ENCODE peak calls at places on chromosomes 3 and 15, in four cellular contexts. A is A673, D is NCI-H1048, C is GM18507. J is an unnamed sample.

GRCh38 chr15:93180656-93181055 is 91.6 kb upstream of the RGMA start:
- DNase-seq in A (no peak), D (no peak), C (no peak), J (no peak)

GRCh38 chr3:127831723-127832172 is 9.4 kb upstream of the MGLL start:
- DNase-seq in A (peak), D (no peak), C (no peak), J (no peak)

GRCh38 chr3:179962617-179963387 is 73.9 kb downstream of the PEX5L start:
- DNase-seq in A (no peak), D (no peak), C (no peak), J (no peak)

GRCh38 chr15:62792960-62793758 is 249.4 kb upstream of the TPM1 start:
- DNase-seq in A (no peak), D (no peak), C (no peak), J (no peak)

GRCh38 chr3:154701055-154701454 is 271.1 kb upstream of the GPR149 start:
- DNase-seq in A (no peak), D (no peak), C (no peak), J (no peak)

GRCh38 chr3:188683032-188683491 is 488.7 kb upstream of the TPRG1 start:
- DNase-seq in A (no peak), D (no peak), C (no peak), J (no peak)

GRCh38 chr3:17639257-17639656 is 103.2 kb downstream of the TBC1D5 start:
- DNase-seq in A (no peak), D (no peak), C (no peak), J (no peak)

GRCh38 chr3:8875831-8876230 is 87.4 kb downstream of the RAD18 start:
- DNase-seq in A (no peak), D (no peak), C (no peak), J (no peak)

GRCh38 chr3:193859195-193859594 is 266.2 kb downstream of the OPA1 start:
- DNase-seq in A (no peak), D (no peak), C (no peak), J (no peak)

GRCh38 chr3:59816312-59816711 is 766.5 kb upstream of the CFAP20DC start:
- DNase-seq in A (no peak), D (no peak), C (no peak), J (no peak)

GRCh38 chr15:63599401-63600000 is 2.3 kb downstream of the FBXL22 start:
- DNase-seq in A (peak), D (no peak), C (no peak), J (no peak)

GRCh38 chr3:173887888-173888287 is 490.3 kb downstream of the NLGN1 start:
- DNase-seq in A (no peak), D (no peak), C (no peak), J (no peak)

GRCh38 chr15:91751611-91752010 is 101.9 kb upstream of the SLCO3A1 start:
- DNase-seq in A (no peak), D (no peak), C (no peak), J (no peak)

GRCh38 chr3:150727653-150728502 is 24.2 kb upstream of the ERICH6 start:
- DNase-seq in A (no peak), D (no peak), C (no peak), J (no peak)

GRCh38 chr3:70763894-70764293 is 451.5 kb upstream of the MDFIC2 start:
- DNase-seq in A (no peak), D (no peak), C (no peak), J (no peak)

GRCh38 chr3:130312374-130312773 is 33.1 kb upstream of the COL6A5 start:
- DNase-seq in A (no peak), D (no peak), C (no peak), J (no peak)

GRCh38 chr15:74200394-74200793 is 2.2 kb downstream of the STRA6 start:
- DNase-seq in A (peak), D (no peak), C (no peak), J (no peak)

GRCh38 chr3:72158639-72159005 is 373.7 kb upstream of the PROK2 start:
- DNase-seq in A (no peak), D (no peak), C (no peak), J (no peak)

GRCh38 chr3:138867996-138868395 is 33.3 kb upstream of the PIK3CB start:
- DNase-seq in A (no peak), D (no peak), C (no peak), J (no peak)

GRCh38 chr3:17894434-17895060 is 152.1 kb upstream of the TBC1D5 start:
- DNase-seq in A (peak), D (no peak), C (no peak), J (no peak)

GRCh38 chr15:57708047-57708446 is 1.5 kb downstream of the POLR2M start:
- DNase-seq in A (no peak), D (no peak), C (no peak), J (no peak)

J was measured in iPS DF 19.7.